ENCODE peak calls at places on chromosomes 2 and 18, in four cellular contexts. M is K562, Y is breast epithelium, O is prostate gland. H is an unnamed sample.
A peak's percentile ranks its signal among the peaks of the same experiment; 100 is the strongest.

GRCh38 chr2:121626777-121627524 is 22.3 kb downstream of the CLASP1 start:
- DNase-seq in M (no peak), Y (peak; percentile 31), O (peak; percentile 79), H (no peak)

GRCh38 chr18:13003466-13003896 is 12.3 kb downstream of the CEP192 start:
- DNase-seq in M (peak; percentile 51), Y (no peak), O (peak; percentile 23), H (peak; percentile 75)

GRCh38 chr18:64287926-64288325 is 139.0 kb upstream of the LINC00305 start:
- DNase-seq in M (no peak), Y (no peak), O (no peak), H (no peak)

GRCh38 chr2:157890960-157891629 is 15.0 kb upstream of the ACVR1 start:
- DNase-seq in M (no peak), Y (no peak), O (no peak), H (no peak)

GRCh38 chr2:232633413-232634318 is at the start of gene EFHD1:
- DNase-seq in M (peak; percentile 70), Y (peak; percentile 60), O (peak; percentile 75), H (peak; percentile 50)

GRCh38 chr18:35661483-35662146 is 80.1 kb downstream of the GALNT1 start:
- DNase-seq in M (no peak), Y (no peak), O (no peak), H (no peak)

GRCh38 chr18:9965711-9966624 is 52.2 kb downstream of the VAPA start:
- DNase-seq in M (no peak), Y (no peak), O (no peak), H (no peak)

GRCh38 chr18:20963027-20963426 is 148.6 kb downstream of the ROCK1 start:
- DNase-seq in M (no peak), Y (no peak), O (no peak), H (no peak)

GRCh38 chr18:32092422-32093105 is 890 bp downstream of the RNF138 start:
- DNase-seq in M (peak; percentile 98), Y (peak; percentile 97), O (peak; percentile 99), H (peak; percentile 94)

GRCh38 chr2:219155054-219155644 is 5.5 kb downstream of the NHEJ1 start:
- DNase-seq in M (peak; percentile 40), Y (no peak), O (peak; percentile 72), H (no peak)

GRCh38 chr2:153986488-153987229 is 114.9 kb downstream of the GALNT13 start:
- DNase-seq in M (no peak), Y (no peak), O (no peak), H (no peak)

GRCh38 chr2:54709341-54709809 is 14.1 kb upstream of the EML6 start:
- DNase-seq in M (no peak), Y (no peak), O (peak; percentile 52), H (no peak)

GRCh38 chr18:26621161-26622026 is 73.0 kb upstream of the KCTD1 start:
- DNase-seq in M (peak; percentile 51), Y (no peak), O (peak; percentile 26), H (peak; percentile 73)

GRCh38 chr2:190635781-190636180 is 13.1 kb upstream of the NAB1 start:
- DNase-seq in M (no peak), Y (no peak), O (no peak), H (no peak)

GRCh38 chr2:81835318-81836000 is 1530.9 kb upstream of the LRRTM1 start:
- DNase-seq in M (no peak), Y (no peak), O (no peak), H (no peak)

GRCh38 chr2:173373286-173373685 is 18.6 kb downstream of the CDCA7 start:
- DNase-seq in M (no peak), Y (no peak), O (no peak), H (no peak)

GRCh38 chr2:239644016-239644415 is 243.2 kb upstream of the HDAC4 start:
- DNase-seq in M (no peak), Y (no peak), O (no peak), H (no peak)

GRCh38 chr2:203737360-203737759 is 30.9 kb downstream of the CD28 start:
- DNase-seq in M (no peak), Y (no peak), O (no peak), H (no peak)

GRCh38 chr2:240556553-240557100 is 1.2 kb downstream of the ANKMY1 start:
- DNase-seq in M (peak; percentile 30), Y (no peak), O (peak; percentile 5), H (no peak)

GRCh38 chr2:157918319-157918718 is 42.2 kb upstream of the ACVR1 start:
- DNase-seq in M (no peak), Y (no peak), O (no peak), H (no peak)

GRCh38 chr2:113253453-113253852 is 25.3 kb downstream of the PAX8 start:
- DNase-seq in M (no peak), Y (no peak), O (no peak), H (no peak)

GRCh38 chr2:239882335-239882734 is 142.8 kb downstream of the NDUFA10 start:
- DNase-seq in M (peak; percentile 23), Y (peak; percentile 54), O (peak; percentile 63), H (peak; percentile 31)

GRCh38 chr18:8661754-8662573 is 43.4 kb upstream of the MTCL1 start:
- DNase-seq in M (no peak), Y (no peak), O (no peak), H (no peak)

GRCh38 chr2:207531024-207531411 is 1.3 kb downstream of the CREB1 start:
- DNase-seq in M (no peak), Y (no peak), O (no peak), H (no peak)

GRCh38 chr2:199223791-199224190 is 233.9 kb downstream of the SATB2 start:
- DNase-seq in M (no peak), Y (no peak), O (no peak), H (peak; percentile 7)

GRCh38 chr2:102258025-102258385 is 53.4 kb upstream of the IL1RL1 start:
- DNase-seq in M (no peak), Y (no peak), O (no peak), H (no peak)

GRCh38 chr2:37775908-37776250 is 104.4 kb upstream of the CDC42EP3 start:
- DNase-seq in M (no peak), Y (peak; percentile 73), O (peak; percentile 55), H (no peak)

GRCh38 chr2:66555076-66555475 is 120.2 kb downstream of the MEIS1 start:
- DNase-seq in M (no peak), Y (no peak), O (no peak), H (no peak)

GRCh38 chr18:50011813-50012445 is 183.0 kb downstream of the MYO5B start:
- DNase-seq in M (no peak), Y (no peak), O (peak; percentile 55), H (no peak)

GRCh38 chr2:50476174-50476573 is 555.8 kb downstream of the NRXN1 start:
- DNase-seq in M (no peak), Y (no peak), O (no peak), H (no peak)

GRCh38 chr2:111117666-111118454 is 2.9 kb upstream of the BCL2L11 start:
- DNase-seq in M (no peak), Y (peak; percentile 32), O (no peak), H (no peak)

GRCh38 chr2:16773080-16773713 is 107.6 kb upstream of the CYRIA start:
- DNase-seq in M (peak; percentile 57), Y (no peak), O (peak; percentile 41), H (peak; percentile 32)

GRCh38 chr2:179096090-179096489 is 46.2 kb upstream of the CCDC141 start:
- DNase-seq in M (no peak), Y (no peak), O (no peak), H (peak; percentile 52)

GRCh38 chr2:154466226-154466625 is 232.3 kb upstream of the KCNJ3 start:
- DNase-seq in M (no peak), Y (no peak), O (no peak), H (no peak)

GRCh38 chr2:1970341-1970740 is 226.0 kb upstream of the PXDN start:
- DNase-seq in M (no peak), Y (no peak), O (no peak), H (no peak)

GRCh38 chr2:20988906-20989305 is 55.0 kb downstream of the APOB start:
- DNase-seq in M (no peak), Y (no peak), O (no peak), H (no peak)

GRCh38 chr2:20983844-20984243 is 60.0 kb downstream of the APOB start:
- DNase-seq in M (no peak), Y (no peak), O (no peak), H (no peak)

GRCh38 chr2:20985061-20985460 is 58.8 kb downstream of the APOB start:
- DNase-seq in M (no peak), Y (no peak), O (no peak), H (no peak)

GRCh38 chr2:20989404-20989803 is 54.5 kb downstream of the APOB start:
- DNase-seq in M (no peak), Y (no peak), O (no peak), H (no peak)

GRCh38 chr2:20986540-20986939 is 57.3 kb downstream of the APOB start:
- DNase-seq in M (no peak), Y (no peak), O (no peak), H (no peak)
- TF ChIP-seq POLR2AphosphoS5 in M (no peak), Y (no peak), O (no peak), H (no peak)

GRCh38 chr2:238286551-238286950 is 1.9 kb downstream of the PER2 start:
- DNase-seq in M (no peak), Y (peak; percentile 94), O (peak; percentile 82), H (peak; percentile 53)
- TF ChIP-seq POLR2AphosphoS5 in M (no peak), Y (peak; percentile 29), O (peak; percentile 70), H (no peak)

DNA sequence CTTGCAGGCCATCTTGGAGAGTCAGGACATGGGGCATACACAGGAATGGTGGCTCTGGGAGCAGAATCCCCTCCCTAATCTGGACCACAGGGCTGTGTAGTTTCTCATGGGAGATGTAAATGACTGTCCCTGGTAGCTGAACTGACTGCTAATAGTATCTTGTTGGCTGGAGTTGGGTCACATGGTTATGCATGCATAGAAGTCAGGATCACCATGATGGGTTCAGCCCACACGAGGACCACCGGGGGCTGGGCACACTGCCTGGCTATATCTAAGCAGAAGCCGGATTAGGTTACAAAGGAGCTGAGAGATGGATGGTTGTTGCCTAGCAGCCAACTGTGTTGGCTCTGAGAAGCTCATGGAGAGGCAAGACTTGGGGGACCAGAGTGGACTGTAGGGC is 6.7 kb upstream of the MAP3K2 start:
- DNase-seq in M (no peak), Y (no peak), O (no peak), H (no peak)
- TF ChIP-seq POLR2AphosphoS5 in M (no peak), Y (no peak), O (no peak), H (no peak)

GRCh38 chr2:47237375-47238357 is 82.6 kb upstream of the STPG4 start:
- DNase-seq in M (peak; percentile 70), Y (peak; percentile 30), O (no peak), H (no peak)

GRCh38 chr2:47235127-47235526 is 80.0 kb upstream of the STPG4 start:
- DNase-seq in M (peak; percentile 26), Y (no peak), O (no peak), H (no peak)

GRCh38 chr2:47236503-47237215 is 81.6 kb upstream of the STPG4 start:
- DNase-seq in M (no peak), Y (no peak), O (no peak), H (no peak)

GRCh38 chr2:47230418-47230817 is 75.3 kb upstream of the STPG4 start:
- DNase-seq in M (no peak), Y (peak; percentile 85), O (peak; percentile 36), H (no peak)

DNA sequence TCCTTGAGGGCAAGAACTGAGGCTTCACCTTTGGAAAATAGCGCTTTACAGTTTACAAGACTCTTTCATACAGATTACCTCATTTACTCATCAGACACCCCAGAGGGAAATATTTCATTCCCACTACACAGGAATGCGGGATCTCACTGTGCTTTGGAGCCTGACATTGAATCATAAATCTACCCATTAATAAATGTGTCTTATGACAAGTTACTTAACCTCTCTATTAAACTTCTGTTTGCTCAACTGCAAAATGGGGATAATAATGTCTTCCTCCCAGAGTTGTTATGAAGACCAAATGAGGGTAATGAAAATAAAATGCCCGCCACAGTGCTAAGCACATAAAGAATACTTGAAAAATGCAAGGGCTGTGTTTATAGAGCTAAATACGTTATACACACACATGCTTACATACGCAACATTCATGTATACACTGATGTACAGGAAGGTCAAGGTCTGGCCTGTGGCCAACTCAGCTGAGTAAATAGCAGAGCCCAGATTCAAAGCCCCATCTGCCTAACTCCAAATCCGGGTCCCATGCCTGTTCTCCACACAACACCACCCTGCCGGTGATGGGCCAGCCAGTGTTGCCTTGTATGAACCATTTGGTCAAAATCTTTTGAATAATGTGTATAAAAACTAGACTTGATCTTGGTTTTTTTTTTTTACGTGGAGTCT is 77.8 kb upstream of the STPG4 start:
- DNase-seq in M (no peak), Y (no peak), O (no peak), H (no peak)
- TF ChIP-seq POLR2AphosphoS5 in M (no peak), Y (no peak), O (peak; percentile 48), H (no peak)